ENCODE peak calls at places on chromosomes 1 and 21, in six cellular contexts. F is neuronal stem cell, R is IMR-90, J is H9, K is mesenchymal stem cell, B is mesendoderm. N is an unnamed sample.

GRCh38 chr1:226988337-226988672 is 48.2 kb downstream of the COQ8A start:
- DNase-seq in F (no peak), R (no peak), J (no peak), B (no peak), K (no peak), N (peak)

GRCh38 chr1:229340496-229340895 is 2.4 kb downstream of the CCSAP start:
- DNase-seq in F (no peak), R (no peak), K (no peak), B (no peak), J (no peak), N (no peak)

GRCh38 chr1:151892190-151892589 is 17.1 kb downstream of the THEM4 start:
- DNase-seq in K (peak), F (no peak), B (no peak), J (no peak), R (peak), N (peak)

GRCh38 chr1:101207891-101208290 is 28.9 kb upstream of the S1PR1 start:
- DNase-seq in R (peak), B (no peak), F (no peak), J (no peak), K (no peak), N (no peak)

GRCh38 chr1:235409045-235409820 is 42.0 kb downstream of the TBCE start:
- DNase-seq in K (no peak), B (no peak), J (no peak), F (no peak), R (no peak), N (no peak)

GRCh38 chr21:42530167-42530518 is 16.5 kb downstream of the SLC37A1 start:
- DNase-seq in B (no peak), R (no peak), F (no peak), J (no peak), K (no peak), N (no peak)

GRCh38 chr1:160083968-160084770 is 2.8 kb downstream of the KCNJ9 start:
- DNase-seq in B (peak), F (no peak), K (peak), R (no peak), J (peak), N (peak)

GRCh38 chr1:67749844-67750689 is 65.1 kb downstream of the GADD45A start:
- DNase-seq in B (peak), F (no peak), K (peak), J (no peak), R (peak), N (peak)

GRCh38 chr1:154629160-154630073 is 21.4 kb upstream of the ADAR start:
- DNase-seq in K (peak), J (no peak), F (no peak), B (no peak), R (peak), N (no peak)

GRCh38 chr1:67801903-67802302 is 31.4 kb downstream of the GNG12 start:
- DNase-seq in F (no peak), K (no peak), B (no peak), R (no peak), J (no peak), N (no peak)

GRCh38 chr1:230049731-230050130 is 17.3 kb upstream of the GALNT2 start:
- DNase-seq in R (no peak), F (no peak), K (no peak), B (no peak), J (no peak), N (no peak)

GRCh38 chr1:1001057-1001630 is 1.2 kb upstream of the HES4 start:
- DNase-seq in J (peak), K (no peak), B (no peak), R (no peak), F (no peak), N (no peak)

GRCh38 chr21:45248893-45249381 is 38.8 kb downstream of the POFUT2 start:
- DNase-seq in K (no peak), R (peak), J (peak), B (peak), F (no peak), N (no peak)

GRCh38 chr1:28104866-28105467 is 16.6 kb upstream of the EYA3 start:
- DNase-seq in F (peak), R (peak), K (peak), J (peak), B (peak), N (peak)

GRCh38 chr1:169236143-169236542 is 129.7 kb downstream of the ATP1B1 start:
- DNase-seq in J (no peak), F (no peak), R (peak), B (no peak), K (no peak), N (no peak)

GRCh38 chr1:100332331-100332730 is 20.0 kb upstream of the CDC14A start:
- DNase-seq in K (no peak), J (no peak), F (no peak), B (no peak), R (no peak), N (no peak)

GRCh38 chr1:94721240-94721639 is 98.9 kb upstream of the SLC44A3 start:
- DNase-seq in J (no peak), K (no peak), B (no peak), R (no peak), F (no peak), N (peak)

GRCh38 chr21:33299181-33299752 is 25.5 kb upstream of the IFNAR1 start:
- DNase-seq in K (no peak), R (no peak), B (peak), J (no peak), F (no peak), N (no peak)

GRCh38 chr1:109773203-109773899 is 9.6 kb upstream of the EPS8L3 start:
- DNase-seq in J (peak), F (peak), K (peak), B (peak), R (peak), N (peak)

GRCh38 chr1:212858461-212859265 is 588 bp downstream of the FLVCR1 start:
- DNase-seq in R (peak), K (peak), J (no peak), F (no peak), B (peak), N (peak)

GRCh38 chr1:45493116-45493697 is 2.2 kb upstream of the TESK2 start:
- DNase-seq in R (peak), K (peak), J (peak), F (no peak), B (peak), N (peak)

GRCh38 chr1:84117868-84118267 is 26.2 kb upstream of the PRKACB start:
- DNase-seq in K (peak), R (peak), B (peak), F (no peak), J (no peak), N (peak)

GRCh38 chr21:34812510-34813265 is 143.9 kb downstream of the CLIC6 start:
- DNase-seq in R (peak), F (no peak), B (no peak), K (peak), J (no peak), N (peak)

GRCh38 chr1:170665625-170666024 is 1.7 kb downstream of the PRRX1 start:
- DNase-seq in F (no peak), K (no peak), J (no peak), R (no peak), B (peak), N (no peak)

DNA sequence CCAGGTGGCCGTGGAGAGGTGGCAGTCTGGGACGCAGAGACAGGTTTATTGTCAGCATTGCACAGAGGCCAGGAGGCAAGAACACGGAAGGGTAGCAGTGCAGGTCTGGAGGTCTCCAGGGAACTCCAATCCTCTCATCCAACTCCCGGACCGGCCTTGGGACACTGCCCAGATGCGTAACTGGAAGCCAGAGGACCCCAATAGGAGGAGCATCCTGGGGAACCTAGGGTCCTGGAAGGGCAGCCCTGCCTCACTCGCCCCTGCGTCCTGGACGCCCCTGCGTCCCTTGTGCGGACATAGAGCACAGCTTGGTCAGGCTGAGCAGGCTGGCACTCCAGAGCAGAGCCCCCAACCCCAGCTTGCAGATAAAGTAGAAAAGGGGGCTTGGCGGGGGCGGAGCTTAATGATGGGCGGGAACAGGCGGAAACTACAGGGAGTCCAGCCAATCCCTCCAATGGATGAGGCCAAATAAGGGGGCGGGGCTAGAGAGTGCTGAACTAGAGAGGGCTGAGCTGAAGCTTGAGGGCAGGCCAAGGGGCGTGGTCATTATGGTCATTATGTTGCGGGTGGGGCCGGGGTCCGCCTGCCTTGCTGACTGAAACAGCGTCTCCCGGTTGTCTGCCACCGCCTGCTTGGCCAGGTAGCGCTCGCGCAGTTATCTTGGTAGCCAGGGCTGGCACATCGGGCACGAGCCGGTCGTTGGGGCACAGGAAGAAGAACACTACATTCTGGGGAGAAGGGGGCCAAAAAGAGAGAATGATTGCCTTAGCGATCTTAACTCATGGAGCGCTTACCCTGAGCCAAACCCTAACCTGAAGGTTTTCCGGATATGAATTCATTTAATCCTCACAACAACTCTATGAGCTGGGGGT is 3.7 kb upstream of the ARHGEF19 start:
- DNase-seq in K (peak), F (peak), J (peak), B (peak), R (peak), N (peak)
- H2BK120ac ChIP-seq in K (no peak), F (no peak), J (no peak), B (no peak), R (no peak), N (no peak)

GRCh38 chr1:204924013-204924759 is 53.5 kb downstream of the NFASC start:
- DNase-seq in J (peak), R (no peak), B (peak), K (no peak), F (no peak), N (no peak)

GRCh38 chr1:204921855-204922516 is 51.3 kb downstream of the NFASC start:
- DNase-seq in R (no peak), F (no peak), K (no peak), B (no peak), J (no peak), N (no peak)

GRCh38 chr1:204923209-204923608 is 52.5 kb downstream of the NFASC start:
- DNase-seq in J (peak), R (no peak), K (no peak), F (no peak), B (peak), N (no peak)

GRCh38 chr1:204925701-204926100 is 55.0 kb downstream of the NFASC start:
- DNase-seq in B (no peak), R (no peak), F (no peak), J (no peak), K (no peak), N (no peak)

DNA sequence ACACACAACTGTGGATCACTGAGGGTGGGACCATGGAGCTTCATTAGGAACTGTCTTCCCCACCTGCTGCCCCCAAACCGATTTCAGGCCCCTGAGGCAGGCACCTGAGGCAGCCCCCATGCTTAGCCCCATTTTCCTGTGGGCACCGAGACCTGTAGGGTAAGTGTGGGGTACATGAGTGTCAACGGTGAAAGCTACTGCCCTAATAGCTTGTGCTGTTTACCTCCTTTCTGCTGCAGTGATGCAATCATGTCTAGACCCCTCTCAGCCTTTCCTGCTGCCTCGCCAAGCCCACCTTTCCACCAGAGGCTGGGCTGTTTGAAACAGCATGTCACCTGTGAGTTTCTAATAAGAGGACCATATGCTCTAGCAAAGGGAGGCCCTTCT is 53.0 kb downstream of the NFASC start:
- DNase-seq in R (no peak), J (no peak), K (no peak), F (no peak), B (no peak), N (no peak)
- H2BK120ac ChIP-seq in R (no peak), J (no peak), K (no peak), F (no peak), B (peak), N (no peak)

GRCh38 chr1:157241185-157241538 is 103.0 kb upstream of the ETV3 start:
- DNase-seq in K (no peak), J (no peak), R (no peak), B (no peak), F (no peak), N (no peak)

GRCh38 chr1:157237522-157237921 is 99.3 kb upstream of the ETV3 start:
- DNase-seq in J (no peak), B (no peak), F (no peak), K (no peak), R (no peak), N (no peak)

GRCh38 chr1:157236072-157236471 is 97.9 kb upstream of the ETV3 start:
- DNase-seq in R (no peak), J (no peak), K (no peak), B (no peak), F (no peak), N (no peak)

GRCh38 chr1:157239936-157240335 is 101.7 kb upstream of the ETV3 start:
- DNase-seq in F (no peak), R (no peak), B (no peak), J (no peak), K (no peak), N (no peak)

DNA sequence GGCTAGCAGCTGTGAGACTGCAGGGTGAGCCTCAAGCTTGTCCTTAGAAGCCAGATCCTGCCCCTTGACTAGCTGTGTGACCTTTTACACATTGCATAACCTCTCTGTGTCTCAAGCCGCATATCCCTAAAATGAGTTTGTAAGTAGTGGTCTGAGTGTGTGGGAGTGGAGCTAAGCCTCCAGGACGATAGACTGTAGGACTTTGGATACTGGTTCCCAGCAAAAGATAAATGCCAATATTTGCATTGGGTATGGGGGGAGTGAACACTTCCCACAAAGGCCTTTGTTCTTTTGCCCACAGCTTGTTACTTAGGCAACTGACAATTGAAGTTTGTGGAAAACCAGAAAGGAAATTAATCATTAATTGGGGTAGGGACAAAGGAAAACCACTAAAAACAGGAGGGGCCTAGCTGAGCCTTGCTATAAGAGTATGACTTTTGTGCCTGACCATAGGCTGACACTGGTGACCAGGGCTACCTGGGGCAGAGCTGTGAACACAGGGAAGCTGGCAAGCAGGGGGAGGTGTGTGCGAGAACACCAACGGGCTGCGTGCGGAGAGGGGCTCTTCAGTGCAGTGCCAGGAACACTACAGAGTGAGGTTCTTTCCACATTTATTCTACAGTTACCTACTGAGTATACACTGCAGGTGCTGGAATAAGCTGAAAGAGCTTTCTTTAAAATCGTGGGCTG is 102.4 kb upstream of the ETV3 start:
- DNase-seq in K (no peak), F (no peak), R (no peak), J (no peak), B (peak), N (no peak)
- H2BK120ac ChIP-seq in K (no peak), F (no peak), R (no peak), J (no peak), B (no peak), N (no peak)

GRCh38 chr1:116854294-116854693 is 55.4 kb upstream of the PTGFRN start:
- DNase-seq in F (no peak), J (no peak), B (no peak), K (no peak), R (no peak), N (no peak)

GRCh38 chr1:116855220-116855619 is 54.5 kb upstream of the PTGFRN start:
- DNase-seq in R (no peak), B (peak), J (no peak), K (peak), F (no peak), N (no peak)

GRCh38 chr1:116853680-116854191 is 56.0 kb upstream of the PTGFRN start:
- DNase-seq in R (peak), K (peak), B (peak), J (peak), F (no peak), N (peak)

GRCh38 chr1:116852367-116852766 is 57.3 kb upstream of the PTGFRN start:
- DNase-seq in J (no peak), K (no peak), B (no peak), F (no peak), R (no peak), N (no peak)

GRCh38 chr1:116852910-116853309 is 56.8 kb upstream of the PTGFRN start:
- DNase-seq in R (no peak), K (peak), J (no peak), B (peak), F (no peak), N (peak)
- H2BK120ac ChIP-seq in R (no peak), K (no peak), J (no peak), B (no peak), F (no peak), N (peak)

GRCh38 chr1:29498126-29499100 is 262.1 kb downstream of the PTPRU start:
- DNase-seq in R (peak), J (peak), B (peak), F (no peak), K (no peak), N (no peak)

GRCh38 chr1:29500651-29501050 is 264.3 kb downstream of the PTPRU start:
- DNase-seq in R (no peak), F (no peak), K (no peak), B (no peak), J (peak), N (no peak)

GRCh38 chr1:29500041-29500440 is 263.7 kb downstream of the PTPRU start:
- DNase-seq in J (peak), R (no peak), F (no peak), B (no peak), K (no peak), N (no peak)

GRCh38 chr1:29497395-29498125 is 261.2 kb downstream of the PTPRU start:
- DNase-seq in K (no peak), F (no peak), J (peak), B (no peak), R (no peak), N (no peak)

GRCh38 chr1:29499101-29499650 is 262.9 kb downstream of the PTPRU start:
- DNase-seq in K (no peak), F (no peak), R (no peak), J (no peak), B (no peak), N (no peak)
- H2BK120ac ChIP-seq in K (no peak), F (no peak), R (no peak), J (no peak), B (no peak), N (no peak)

DNA sequence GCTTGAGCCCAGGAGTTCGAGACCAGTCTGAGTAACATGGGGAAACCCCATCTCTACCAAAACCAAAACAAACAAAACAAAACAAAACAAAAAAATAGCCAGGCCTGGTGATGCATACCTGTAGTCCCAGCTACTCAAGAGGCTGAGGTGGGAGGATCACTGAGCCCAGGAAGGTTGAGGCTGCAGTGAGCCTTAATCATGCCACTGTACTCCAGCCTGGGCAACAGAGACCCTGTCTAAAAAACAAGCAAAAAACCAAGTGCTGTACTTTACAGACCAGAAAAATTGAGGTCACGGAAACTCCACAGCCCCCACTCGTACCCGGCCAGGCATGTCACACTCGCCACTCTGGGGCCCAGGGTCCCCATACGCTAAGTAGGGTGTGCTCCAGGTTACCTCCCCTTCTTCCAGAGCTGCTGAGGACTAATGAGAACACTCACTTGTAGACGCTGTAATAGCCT is 22.9 kb downstream of the ATP2B4 start:
- DNase-seq in B (no peak), J (no peak), R (no peak), F (no peak), K (peak), N (no peak)
- H2BK120ac ChIP-seq in B (no peak), J (no peak), R (no peak), F (no peak), K (no peak), N (no peak)

DNA sequence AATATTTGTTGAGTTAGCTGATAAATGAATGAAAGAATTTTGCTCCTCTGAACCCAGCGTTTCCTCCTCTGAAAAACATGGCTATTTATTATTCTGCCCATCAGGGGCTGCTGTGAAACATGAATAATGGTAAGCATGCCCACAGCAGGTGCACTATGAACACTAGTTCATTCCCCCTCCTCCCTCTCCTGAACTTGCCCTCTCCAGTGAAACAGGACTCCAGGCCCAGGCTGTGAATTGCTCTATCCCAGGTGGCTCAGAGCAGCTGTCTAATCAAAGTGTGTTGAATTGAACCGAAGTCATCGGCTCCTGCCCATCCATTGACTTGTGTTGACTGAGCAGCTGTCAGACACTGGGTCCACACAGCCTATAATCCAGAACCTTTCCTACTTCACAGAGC is 267.1 kb downstream of the PTPRU start:
- DNase-seq in J (peak), K (no peak), R (no peak), B (no peak), F (no peak), N (no peak)
- H2BK120ac ChIP-seq in J (no peak), K (no peak), R (no peak), B (no peak), F (no peak), N (no peak)

GRCh38 chr1:53326598-53327182 is 1.2 kb downstream of the LRP8 start:
- DNase-seq in B (peak), K (peak), R (no peak), J (peak), F (peak), N (peak)
- H2BK120ac ChIP-seq in B (no peak), K (peak), R (no peak), J (no peak), F (peak), N (no peak)

N was measured in trophoblast cell.